ENCODE peak calls at places on chromosomes 7 and 10, in seven cellular contexts. I, A, H, E, C, P and N are unnamed samples.

GRCh38 chr7:24576171-24577052 is 3.2 kb downstream of the PALS2 start:
- DNase-seq in I (peak), A (no peak), H (peak), E (peak), C (peak), P (no peak), N (peak)

GRCh38 chr7:44292876-44293560 is 32.4 kb downstream of the CAMK2B start:
- DNase-seq in I (no peak), A (peak), H (no peak), E (no peak), C (no peak), P (no peak), N (no peak)

GRCh38 chr10:72545511-72545910 is 80.4 kb downstream of the MICU1 start:
- DNase-seq in I (peak), A (no peak), H (no peak), E (no peak), C (no peak), P (no peak), N (no peak)

GRCh38 chr10:100697070-100697469 is 48.3 kb upstream of the PAX2 start:
- DNase-seq in I (peak), A (no peak), H (peak), E (peak), C (no peak), P (no peak), N (peak)

GRCh38 chr7:112162161-112163020 is 43.8 kb downstream of the DOCK4 start:
- DNase-seq in I (peak), A (peak), H (peak), E (peak), C (peak), P (no peak), N (peak)

GRCh38 chr7:77797734-77798393 is 370 bp downstream of the TMEM60 start:
- DNase-seq in I (no peak), A (no peak), H (no peak), E (peak), C (no peak), P (peak), N (no peak)

GRCh38 chr7:30093351-30094019 is 41.3 kb upstream of the MTURN start:
- DNase-seq in I (peak), A (no peak), H (no peak), E (no peak), C (no peak), P (no peak), N (peak)

GRCh38 chr10:78357027-78357672 is 323.5 kb downstream of the RPS24 start:
- DNase-seq in I (no peak), A (peak), H (no peak), E (no peak), C (peak), P (no peak), N (no peak)

GRCh38 chr7:121741896-121742295 is 131.1 kb upstream of the PTPRZ1 start:
- DNase-seq in I (peak), A (no peak), H (peak), E (no peak), C (no peak), P (no peak), N (no peak)

GRCh38 chr10:60531006-60531405 is 141.3 kb upstream of the ANK3 start:
- DNase-seq in I (no peak), A (no peak), H (no peak), E (no peak), C (no peak), P (no peak), N (no peak)

GRCh38 chr7:64463636-64464375 is 99.1 kb downstream of the ZNF680 start:
- DNase-seq in I (peak), A (no peak), H (peak), E (no peak), C (no peak), P (no peak), N (peak)

GRCh38 chr10:43138757-43139241 is 554 bp downstream of the CSGALNACT2 start:
- DNase-seq in I (peak), A (no peak), H (peak), E (no peak), C (no peak), P (peak), N (peak)

GRCh38 chr10:122014652-122015248 is 25.8 kb downstream of the TACC2 start:
- DNase-seq in I (no peak), A (no peak), H (no peak), E (no peak), C (no peak), P (no peak), N (no peak)

GRCh38 chr7:601573-602340 is 82.1 kb upstream of the PDGFA start:
- DNase-seq in I (peak), A (no peak), H (no peak), E (no peak), C (no peak), P (peak), N (peak)

GRCh38 chr7:140060788-140061606 is 1.8 kb downstream of the PARP12 start:
- DNase-seq in I (peak), A (no peak), H (no peak), E (no peak), C (no peak), P (no peak), N (peak)

GRCh38 chr10:5229019-5229418 is 32.4 kb downstream of the AKR1C4 start:
- DNase-seq in I (no peak), A (no peak), H (no peak), E (no peak), C (no peak), P (no peak), N (no peak)

GRCh38 chr7:105759670-105760548 is 116.5 kb downstream of the ATXN7L1 start:
- DNase-seq in I (peak), A (no peak), H (peak), E (peak), C (no peak), P (peak), N (peak)